ENCODE peak calls at places on chromosomes 11 and 22, in eight cellular contexts. V is pancreas, P is lower lobe of right lung, U is WTC11, Q is AG04449, R is heart right ventricle, E is upper lobe of right lung, W is Peyer's patch. M is an unnamed sample.

GRCh38 chr11:64373598-64373974 is 14.6 kb downstream of the RPS6KA4 start:
- DNase-seq in V (no peak), P (no peak), U (no peak), Q (no peak), R (no peak), E (no peak), W (no peak), M (no peak)

GRCh38 chr11:57787920-57788716 is 26.5 kb downstream of the CTNND1 start:
- DNase-seq in V (no peak), P (peak), U (peak), Q (no peak), R (no peak), E (no peak), W (no peak), M (no peak)

GRCh38 chr11:119952441-119952840 is 185.5 kb downstream of the TRIM29 start:
- DNase-seq in V (no peak), P (no peak), U (no peak), Q (no peak), R (no peak), E (no peak), W (no peak), M (no peak)

GRCh38 chr11:131888230-131888826 is 517.9 kb downstream of the NTM start:
- DNase-seq in V (no peak), P (no peak), U (no peak), Q (peak), R (no peak), E (no peak), W (no peak), M (no peak)

GRCh38 chr11:106463796-106464201 is 386.3 kb downstream of the AASDHPPT start:
- DNase-seq in V (no peak), P (no peak), U (no peak), Q (no peak), R (no peak), E (no peak), W (no peak), M (no peak)

GRCh38 chr11:2208691-2209369 is 37.2 kb upstream of the TH start:
- DNase-seq in V (peak), P (peak), U (no peak), Q (no peak), R (no peak), E (peak), W (peak), M (no peak)

GRCh38 chr11:56497010-56497409 is 5.8 kb upstream of the OR5M8 start:
- DNase-seq in V (peak), P (no peak), U (no peak), Q (no peak), R (no peak), E (no peak), W (no peak), M (no peak)

GRCh38 chr11:60855726-60856633 is at the start of gene PTGDR2:
- DNase-seq in V (no peak), P (peak), U (no peak), Q (no peak), R (no peak), E (no peak), W (peak), M (no peak)

GRCh38 chr22:29710922-29711593 is 8.7 kb upstream of the CABP7 start:
- DNase-seq in V (peak), P (no peak), U (no peak), Q (no peak), R (peak), E (no peak), W (peak), M (no peak)

GRCh38 chr11:1300121-1300520 is 9.3 kb downstream of the TOLLIP start:
- DNase-seq in V (no peak), P (no peak), U (no peak), Q (no peak), R (no peak), E (no peak), W (no peak), M (no peak)

DNA sequence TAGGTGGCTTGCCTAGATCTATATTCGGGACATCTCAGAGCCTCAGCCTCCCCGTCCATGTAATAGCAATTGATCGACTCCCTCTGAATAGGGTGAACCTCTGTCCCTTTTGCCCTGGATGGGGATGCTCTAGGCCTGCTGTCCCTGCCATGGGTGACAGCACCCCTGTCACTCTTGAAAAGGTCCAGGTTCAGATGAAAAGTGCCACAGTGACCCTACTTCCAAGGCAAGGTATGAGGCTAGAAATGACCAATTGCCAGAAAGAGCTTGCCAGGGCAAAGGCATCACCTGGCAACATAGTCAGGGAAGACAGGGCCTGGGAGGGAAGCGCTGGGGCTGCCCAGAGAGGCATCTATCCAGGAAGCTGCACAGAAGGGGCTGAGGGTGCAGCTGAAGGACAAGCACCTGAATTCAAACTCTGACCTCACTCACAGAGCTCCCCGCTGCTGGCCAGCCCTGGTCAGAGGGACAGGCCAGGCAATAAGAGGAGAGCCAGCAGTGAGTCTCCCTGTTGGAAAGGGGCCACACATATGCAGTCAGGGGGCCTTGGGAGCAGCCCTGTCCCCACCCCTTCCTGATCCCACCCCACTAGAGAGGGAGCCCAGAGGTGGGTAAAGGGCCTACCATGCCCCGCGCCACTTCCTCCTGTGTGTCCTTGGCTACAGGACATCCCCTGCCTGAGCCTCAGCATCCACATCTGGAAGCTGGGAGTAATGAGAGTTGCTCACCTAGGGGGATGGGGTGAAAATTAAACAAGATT is 9.0 kb upstream of the APOBEC3A start:
- DNase-seq in V (peak), P (no peak), U (no peak), Q (no peak), R (no peak), E (no peak), W (peak), M (no peak)
- TF ChIP-seq CTCF in V (no peak), P (no peak), U (no peak), Q (no peak), R (no peak), E (no peak), W (no peak), M (no peak)

DNA sequence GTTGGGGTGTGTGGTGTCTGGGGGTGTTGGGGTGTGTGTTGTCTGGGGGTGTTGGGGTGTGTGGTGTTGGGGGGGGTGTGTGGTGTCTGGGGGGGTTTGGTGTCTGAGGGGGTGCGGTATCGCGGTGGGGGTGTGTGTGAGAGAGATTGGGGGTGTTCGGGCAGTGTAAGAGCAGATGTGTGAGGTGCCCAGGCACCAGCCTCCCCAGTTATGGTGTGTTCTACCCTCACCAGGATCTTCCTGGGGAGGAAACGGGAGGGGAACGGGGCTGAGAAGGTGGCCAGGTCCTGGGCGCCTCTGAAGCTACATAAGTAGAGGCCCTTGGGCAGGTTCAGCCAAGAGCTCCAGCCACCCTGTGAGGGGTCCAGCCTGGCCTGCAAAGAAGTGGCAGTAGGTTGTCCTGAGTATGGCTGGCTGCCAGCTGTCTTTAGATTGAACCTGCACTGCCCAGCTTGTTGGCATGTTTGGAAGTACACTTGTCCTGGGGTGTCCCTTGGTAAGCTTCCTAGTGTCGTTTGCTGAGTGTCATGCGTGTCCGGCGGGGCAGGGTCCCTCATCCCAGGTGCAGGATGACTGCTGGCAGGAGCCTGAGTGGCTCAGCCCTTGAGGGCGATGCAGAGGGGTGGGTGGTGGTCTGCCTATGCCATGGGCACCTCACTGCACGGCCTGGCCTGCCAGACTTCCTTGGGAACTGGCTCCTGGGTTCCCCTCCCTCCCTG is 6.5 kb upstream of the TRMT2A start:
- DNase-seq in V (no peak), P (no peak), U (no peak), Q (no peak), R (no peak), E (no peak), W (no peak), M (no peak)
- TF ChIP-seq CTCF in V (no peak), P (no peak), U (no peak), Q (no peak), R (no peak), E (no peak), W (no peak), M (no peak)

GRCh38 chr11:30131535-30131934 is 99.3 kb upstream of the FSHB start:
- DNase-seq in V (no peak), P (no peak), U (no peak), Q (no peak), R (no peak), E (no peak), W (no peak), M (no peak)
- TF ChIP-seq CTCF in V (no peak), P (no peak), U (no peak), Q (no peak), R (peak), E (no peak), W (no peak), M (no peak)

DNA sequence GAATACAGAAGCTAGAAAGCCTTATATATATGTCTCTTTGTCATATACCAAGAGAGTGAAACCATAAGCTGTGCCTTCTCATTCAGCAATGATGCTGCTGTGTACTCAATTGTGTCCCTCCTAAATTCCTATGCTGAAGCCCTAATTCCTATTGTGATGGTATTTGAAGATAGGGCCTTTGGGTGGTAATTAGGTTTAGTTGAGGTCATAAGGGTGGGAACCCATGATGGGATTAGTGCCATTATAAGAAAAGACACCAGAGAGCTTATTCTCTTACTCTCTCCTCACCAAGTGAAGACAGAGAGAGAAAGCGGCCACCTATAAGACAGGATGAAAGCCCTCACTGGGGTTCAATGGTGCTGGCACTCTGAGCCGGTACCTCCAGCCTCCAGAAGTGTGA is 1191.3 kb upstream of the TENM4 start:
- DNase-seq in V (no peak), P (no peak), U (no peak), Q (no peak), R (no peak), E (no peak), W (no peak), M (no peak)
- TF ChIP-seq CTCF in V (no peak), P (no peak), U (no peak), Q (no peak), R (no peak), E (no peak), W (no peak), M (no peak)

DNA sequence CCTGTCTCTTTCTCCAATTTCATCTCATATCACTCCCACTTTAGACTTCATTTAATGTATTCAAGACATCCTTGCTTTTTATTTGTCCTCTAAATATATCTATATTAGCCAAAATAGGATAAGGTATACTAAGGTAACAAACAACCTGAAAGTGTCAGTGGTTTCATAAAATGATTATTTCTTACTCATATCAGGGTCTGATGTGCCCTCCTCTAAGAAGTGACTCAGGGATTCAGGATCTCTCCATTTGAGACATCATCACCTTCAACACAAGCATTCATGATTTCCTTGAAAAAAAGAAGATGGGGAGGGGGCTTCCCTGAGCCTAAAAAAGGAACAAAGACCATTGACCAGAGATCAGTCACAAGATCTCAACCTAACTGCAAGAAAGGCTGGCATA is 131.4 kb upstream of the POU2AF2 start:
- DNase-seq in V (no peak), P (no peak), U (no peak), Q (no peak), R (no peak), E (no peak), W (no peak), M (no peak)
- TF ChIP-seq CTCF in V (no peak), P (no peak), U (no peak), Q (no peak), R (no peak), E (no peak), W (no peak), M (no peak)

DNA sequence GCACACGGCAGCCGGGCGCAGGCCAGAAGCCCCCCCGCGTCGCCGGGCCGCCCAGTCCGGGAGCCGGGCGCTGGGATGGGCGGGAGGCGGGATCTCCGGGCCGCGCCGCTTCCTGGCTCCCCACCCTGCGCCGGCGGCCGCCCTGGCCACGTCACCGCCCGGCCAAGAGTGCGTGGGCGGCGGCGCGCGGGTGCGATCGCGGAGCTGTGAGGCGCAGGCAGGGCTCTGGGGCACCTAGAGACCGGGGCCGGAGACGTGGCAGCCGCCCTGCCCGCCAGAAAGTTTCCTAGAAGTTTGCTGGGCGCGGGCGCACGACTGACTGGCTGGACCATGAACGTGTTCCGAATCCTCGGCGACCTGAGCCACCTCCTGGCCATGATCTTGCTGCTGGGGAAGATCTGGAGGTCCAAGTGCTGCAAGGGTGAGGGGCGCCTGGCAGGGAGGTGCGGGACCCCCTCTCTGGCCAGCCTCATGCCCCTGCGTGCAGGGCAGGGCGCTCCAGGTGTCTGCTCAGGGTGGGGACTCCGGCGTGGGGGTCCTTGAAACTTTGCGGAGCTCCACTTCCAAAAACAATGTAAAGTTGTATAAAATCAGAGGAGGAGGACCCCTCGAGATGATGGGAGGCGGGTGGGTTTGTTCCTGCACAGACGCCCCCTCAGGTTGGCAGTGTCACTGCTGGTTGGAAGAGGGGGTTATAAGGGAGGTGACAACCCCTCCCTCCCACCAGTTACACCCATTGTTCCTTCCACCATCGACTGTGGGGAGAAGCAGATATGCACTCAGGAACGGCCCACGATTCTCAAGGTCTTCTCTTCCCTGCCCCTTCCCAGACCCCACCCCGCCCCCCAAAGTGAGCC is at the start of gene KDELR3:
- DNase-seq in V (peak), P (peak), U (peak), Q (no peak), R (peak), E (peak), W (peak), M (peak)
- TF ChIP-seq CTCF in V (no peak), P (no peak), U (no peak), Q (peak), R (peak), E (peak), W (no peak), M (peak)

DNA sequence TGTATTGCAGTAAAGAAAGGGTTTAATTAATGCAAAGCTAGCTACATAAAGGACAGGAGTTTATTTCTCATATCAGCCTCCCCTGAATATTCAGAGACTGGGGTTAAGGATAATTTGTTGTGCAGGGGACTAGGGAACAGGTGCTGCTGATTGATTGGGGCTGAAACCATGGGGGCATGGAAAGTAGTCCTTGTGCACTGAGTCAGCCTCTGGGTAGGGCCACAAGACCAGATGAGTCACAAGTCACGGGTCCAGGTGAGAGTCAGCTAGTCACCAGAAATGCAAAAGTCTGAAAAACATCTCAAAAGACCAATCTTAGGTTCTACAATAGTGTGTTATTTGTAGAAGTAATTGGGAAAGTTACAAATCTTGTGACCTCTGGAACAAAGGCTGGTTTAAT is 32.9 kb upstream of the SYT13 start:
- DNase-seq in V (no peak), P (no peak), U (no peak), Q (no peak), R (no peak), E (no peak), W (no peak), M (no peak)
- TF ChIP-seq CTCF in V (no peak), P (no peak), U (no peak), Q (no peak), R (no peak), E (no peak), W (no peak), M (no peak)

GRCh38 chr11:19739872-19740271 is 27.2 kb downstream of the NAV2 start:
- DNase-seq in V (no peak), P (no peak), U (peak), Q (no peak), R (peak), E (no peak), W (no peak), M (peak)
- TF ChIP-seq CTCF in V (no peak), P (no peak), U (no peak), Q (peak), R (peak), E (no peak), W (no peak), M (peak)

GRCh38 chr22:24067587-24068376 is 56.7 kb downstream of the CABIN1 start:
- DNase-seq in V (peak), P (no peak), U (no peak), Q (no peak), R (no peak), E (peak), W (peak), M (no peak)
- TF ChIP-seq CTCF in V (no peak), P (no peak), U (no peak), Q (no peak), R (no peak), E (no peak), W (no peak), M (no peak)

M was measured in endothelial cell.